ENCODE peak calls at places on chromosomes 7 and 10, in six cellular contexts. M is substantia nigra; X is EH; D is kidney tubule cell; G is cardiac muscle cell; B is stimulated activated CD8-positive, alpha-beta memory T cell treated with anti-CD3 and anti-CD28 coated beads, Interleukin-2, amount 100 ng/mL, for 48 hours. L is an unnamed sample.

GRCh38 chr10:120318862-120319261 is 138.2 kb upstream of the PLPP4 start:
- DNase-seq in B (no peak), X (peak; percentile 36), G (no peak), M (no peak), D (no peak), L (no peak)

GRCh38 chr7:130912086-130912909 is 178.3 kb upstream of the KLF14 start:
- DNase-seq in D (peak; percentile 88), B (no peak), M (no peak), G (no peak), X (peak; percentile 92), L (peak; percentile 94)

GRCh38 chr10:111996103-111996502 is 187.5 kb downstream of the GPAM start:
- DNase-seq in X (no peak), D (peak; percentile 47), M (no peak), B (no peak), G (no peak), L (peak; percentile 43)

GRCh38 chr10:132506711-132507466 is 30.7 kb upstream of the INPP5A start:
- DNase-seq in G (no peak), M (no peak), D (no peak), X (peak; percentile 91), B (no peak), L (no peak)

GRCh38 chr10:132400041-132400546 is 3.1 kb downstream of the PWWP2B start:
- DNase-seq in G (no peak), X (no peak), M (no peak), D (no peak), B (no peak), L (no peak)

GRCh38 chr10:95337354-95337753 is 46.6 kb upstream of the PDLIM1 start:
- DNase-seq in D (no peak), X (no peak), G (no peak), M (no peak), B (no peak), L (no peak)

GRCh38 chr10:124696446-124697392 is 47.5 kb downstream of the FAM53B start:
- DNase-seq in X (no peak), G (no peak), D (no peak), B (no peak), M (no peak), L (no peak)

GRCh38 chr7:42953989-42954388 is 21.8 kb downstream of the MRPL32 start:
- DNase-seq in X (no peak), D (no peak), M (no peak), G (no peak), B (no peak), L (no peak)

GRCh38 chr7:100208911-100209408 is 10.8 kb upstream of the PVRIG start:
- DNase-seq in G (no peak), M (no peak), B (no peak), D (no peak), X (no peak), L (peak; percentile 23)

GRCh38 chr10:132851451-132851850 is 65.5 kb upstream of the NKX6-2 start:
- DNase-seq in D (no peak), B (no peak), G (no peak), M (no peak), X (no peak), L (no peak)

GRCh38 chr7:11281953-11282352 is 308.3 kb downstream of the PHF14 start:
- DNase-seq in D (no peak), X (no peak), M (no peak), G (no peak), B (no peak), L (no peak)

GRCh38 chr10:42738669-42739068 is 43.9 kb upstream of the BMS1 start:
- DNase-seq in M (no peak), B (no peak), D (no peak), G (no peak), X (no peak), L (no peak)

GRCh38 chr10:124206616-124207015 is 113.2 kb upstream of the CHST15 start:
- DNase-seq in D (no peak), M (no peak), B (no peak), X (no peak), G (no peak), L (no peak)

GRCh38 chr10:15189133-15189881 is 20.8 kb upstream of the NMT2 start:
- DNase-seq in M (no peak), D (no peak), B (no peak), G (no peak), X (no peak), L (no peak)

GRCh38 chr7:106128846-106129245 is 16.7 kb upstream of the SYPL1 start:
- DNase-seq in B (no peak), X (peak; percentile 65), M (no peak), D (no peak), G (no peak), L (no peak)

GRCh38 chr10:100747826-100748231 is 2.4 kb downstream of the PAX2 start:
- DNase-seq in M (no peak), X (no peak), B (no peak), G (no peak), D (peak; percentile 37), L (no peak)

GRCh38 chr10:95758351-95759025 is 2.5 kb downstream of the ENTPD1 start:
- DNase-seq in G (no peak), D (no peak), B (no peak), M (no peak), X (peak; percentile 11), L (no peak)

GRCh38 chr7:17802056-17802455 is 138.2 kb downstream of the SNX13 start:
- DNase-seq in B (no peak), D (peak; percentile 8), X (peak; percentile 2), M (no peak), G (no peak), L (peak; percentile 16)

GRCh38 chr10:70232155-70232858 is 922 bp downstream of the PPA1 start:
- DNase-seq in B (peak; percentile 18), G (peak; percentile 20), M (no peak), D (peak; percentile 81), X (peak; percentile 64), L (peak; percentile 73)

GRCh38 chr7:16904086-16904485 is 22.3 kb upstream of the AGR3 start:
- DNase-seq in D (no peak), X (peak; percentile 43), G (no peak), M (no peak), B (no peak), L (peak; percentile 32)

GRCh38 chr10:3890602-3891352 is 105.8 kb upstream of the KLF6 start:
- DNase-seq in G (no peak), X (no peak), M (no peak), B (no peak), D (no peak), L (no peak)

GRCh38 chr10:132175401-132175800 is 11.3 kb upstream of the DPYSL4 start:
- DNase-seq in G (no peak), X (no peak), B (no peak), M (no peak), D (no peak), L (no peak)

GRCh38 chr10:124060148-124060720 is 33.2 kb downstream of the CHST15 start:
- DNase-seq in B (no peak), G (no peak), X (no peak), M (no peak), D (no peak), L (no peak)

GRCh38 chr7:131509087-131509486 is 47.3 kb downstream of the PODXL start:
- DNase-seq in D (no peak), G (no peak), B (no peak), M (no peak), X (no peak), L (no peak)

GRCh38 chr10:110007171-110007700 is 548 bp upstream of the ADD3 start:
- DNase-seq in G (no peak), X (no peak), D (peak; percentile 53), B (peak; percentile 39), M (no peak), L (no peak)

GRCh38 chr10:121774404-121774803 is 153.4 kb downstream of the ATE1 start:
- DNase-seq in M (no peak), G (no peak), B (no peak), D (peak; percentile 55), X (peak; percentile 43), L (peak; percentile 78)

GRCh38 chr7:96598421-96598820 is 111.2 kb downstream of the SEM1 start:
- DNase-seq in M (no peak), X (no peak), D (no peak), G (no peak), B (no peak), L (no peak)

GRCh38 chr10:106609867-106610266 is 554.6 kb downstream of the SORCS1 start:
- DNase-seq in X (peak; percentile 36), G (no peak), M (no peak), D (no peak), B (no peak), L (no peak)

GRCh38 chr7:35758421-35758820 is 42.4 kb upstream of the SEPTIN7 start:
- DNase-seq in M (no peak), D (no peak), G (peak; percentile 39), B (no peak), X (peak; percentile 12), L (no peak)

GRCh38 chr7:42107484-42107883 is 129.5 kb downstream of the GLI3 start:
- DNase-seq in B (no peak), D (peak; percentile 20), M (no peak), X (peak; percentile 72), G (peak; percentile 59), L (peak; percentile 21)

GRCh38 chr7:98217623-98218582 is 6.7 kb downstream of the BHLHA15 start:
- DNase-seq in D (no peak), X (no peak), G (no peak), M (peak; percentile 62), B (no peak), L (no peak)

GRCh38 chr7:52362521-52362920 is 672.9 kb upstream of the POM121L12 start:
- DNase-seq in X (no peak), M (no peak), G (no peak), D (no peak), B (no peak), L (no peak)

GRCh38 chr10:27687326-27687725 is 58.3 kb downstream of the MKX start:
- DNase-seq in M (no peak), G (no peak), X (peak; percentile 70), D (no peak), B (no peak), L (no peak)

GRCh38 chr10:74690393-74690792 is 136.0 kb upstream of the KAT6B start:
- DNase-seq in X (no peak), B (no peak), D (no peak), M (no peak), G (no peak), L (no peak)

GRCh38 chr7:51705701-51706100 is 389.1 kb upstream of the COBL start:
- DNase-seq in X (no peak), D (no peak), M (no peak), G (no peak), B (no peak), L (no peak)

GRCh38 chr10:113485801-113486200 is 67.1 kb upstream of the HABP2 start:
- DNase-seq in B (no peak), D (no peak), G (no peak), X (peak; percentile 48), M (no peak), L (no peak)

L was measured in renal cortical epithelial cell.